ENCODE peak calls at places on chromosomes 4 and X, in six cellular contexts. L, V, K, J, E and O are unnamed samples. For H3K9me3 and H3K4me1, the result is how much of the 10 kb centered on the place peaks cover.

GRCh38 chrX:115894087-115894486 is 276.5 kb upstream of the AGTR2 start:
- DNase-seq in L (peak), V (no peak), K (no peak), J (no peak), E (no peak), O (no peak)

GRCh38 chr4:138843611-138844010 is 172.0 kb upstream of the NOCT start:
- DNase-seq in L (no peak), V (no peak), K (no peak), J (no peak), E (no peak), O (no peak)

GRCh38 chr4:88189418-88189738 is 30.9 kb upstream of the ABCG2 start:
- DNase-seq in L (no peak), V (no peak), K (no peak), J (no peak), E (no peak), O (no peak)

GRCh38 chr4:99462875-99463464 is 27.8 kb upstream of the ADH7 start:
- DNase-seq in L (peak), V (peak), K (no peak), J (peak), E (no peak), O (peak)

GRCh38 chr4:172392741-172393140 is 579.5 kb downstream of the GALNTL6 start:
- DNase-seq in L (no peak), V (no peak), K (no peak), J (no peak), E (no peak), O (no peak)

GRCh38 chr4:122285285-122285684 is 93.5 kb upstream of the ADAD1 start:
- DNase-seq in L (no peak), V (peak), K (no peak), J (no peak), E (no peak), O (no peak)

GRCh38 chr4:51836531-51836930 is 6.4 kb upstream of the DCUN1D4 start:
- DNase-seq in L (no peak), V (peak), K (no peak), J (no peak), E (no peak), O (no peak)

GRCh38 chr4:124203613-124204284 is 508.8 kb downstream of the ANKRD50 start:
- DNase-seq in L (no peak), V (peak), K (no peak), J (no peak), E (no peak), O (no peak)

GRCh38 chrX:150530821-150531220 is 37.6 kb upstream of the MTM1 start:
- DNase-seq in L (no peak), V (no peak), K (no peak), J (no peak), E (no peak), O (no peak)

GRCh38 chrX:150531467-150531866 is 37.0 kb upstream of the MTM1 start:
- DNase-seq in L (no peak), V (no peak), K (no peak), J (no peak), E (no peak), O (no peak)

GRCh38 chrX:150540965-150541364 is 27.5 kb upstream of the MTM1 start:
- DNase-seq in L (no peak), V (no peak), K (no peak), J (no peak), E (no peak), O (no peak)

GRCh38 chrX:150533863-150534262 is 34.6 kb upstream of the MTM1 start:
- DNase-seq in L (no peak), V (no peak), K (no peak), J (no peak), E (no peak), O (no peak)

DNA sequence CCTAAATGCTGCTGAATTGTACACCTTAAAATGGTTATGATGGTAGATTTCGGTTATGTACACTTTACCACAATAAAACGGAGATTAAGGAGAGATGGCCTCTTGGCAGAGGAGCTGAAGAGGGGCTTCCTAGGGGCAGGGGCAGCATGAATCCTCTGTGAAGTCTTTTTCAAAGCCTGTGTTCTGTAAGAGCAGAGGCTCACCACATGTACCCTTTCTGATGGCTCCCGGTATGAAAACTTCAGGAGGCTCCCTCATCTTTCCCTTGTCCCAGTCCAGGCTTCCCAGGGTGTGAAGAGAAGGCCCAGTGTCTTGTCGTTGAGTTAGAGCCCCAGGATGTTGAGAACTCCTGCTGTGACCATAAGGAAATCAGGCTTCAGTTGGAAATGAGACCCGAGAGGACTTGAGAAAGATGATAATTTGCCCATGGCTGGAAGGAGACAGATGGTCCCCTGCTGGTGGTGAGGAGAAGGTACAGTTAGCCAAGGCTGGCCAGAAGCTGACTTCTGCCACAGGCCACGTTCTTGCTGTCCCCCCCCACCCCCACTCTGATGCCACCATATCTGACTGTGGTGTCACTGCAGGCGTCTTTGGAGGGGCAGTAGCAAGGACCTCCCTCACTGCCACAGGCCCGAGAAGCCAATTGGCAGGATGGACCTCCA is 31.8 kb upstream of the MTM1 start:
- DNase-seq in L (no peak), V (no peak), K (no peak), J (no peak), E (no peak), O (no peak)
- H3K9me3 ChIP-seq in L (under half), V (under half), K (under half), J (under half), E (under half), O (under half)

GRCh38 chr4:15936495-15936894 is 2.0 kb downstream of the FGFBP1 start:
- DNase-seq in L (no peak), V (no peak), K (no peak), J (no peak), E (no peak), O (no peak)
- H3K27ac ChIP-seq in L (no peak), V (no peak), K (no peak), J (no peak), E (no peak), O (no peak)

GRCh38 chr4:78565971-78566372 is 14.4 kb downstream of the ANXA3 start:
- DNase-seq in L (no peak), V (peak), K (no peak), J (no peak), E (no peak), O (no peak)
- H3K4me1 ChIP-seq in L (under half), V (half or more), K (under half), J (under half), E (under half), O (under half)

DNA sequence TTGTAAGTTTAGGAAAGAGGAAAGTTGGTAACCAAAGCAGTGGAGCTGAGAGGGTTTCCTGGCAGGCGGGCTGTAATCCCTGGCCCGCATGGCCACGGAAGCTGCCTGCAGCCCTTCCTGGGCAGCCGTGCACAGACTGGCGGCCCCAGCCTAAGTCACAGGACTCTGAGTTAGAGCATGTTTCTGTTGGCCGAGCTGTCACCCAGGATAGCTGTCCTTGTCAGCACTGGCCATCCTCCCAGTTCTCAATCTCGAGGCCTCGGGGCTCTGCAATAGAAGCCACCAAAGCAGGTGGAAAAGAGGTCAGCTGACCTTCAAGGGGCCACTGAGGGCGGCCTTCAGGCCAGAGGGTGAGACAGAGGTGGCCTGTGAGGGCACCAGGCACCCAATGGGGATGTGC is 20.5 kb downstream of the PNMA6E start:
- DNase-seq in L (no peak), V (peak), K (no peak), J (no peak), E (no peak), O (no peak)
- H3K9me3 ChIP-seq in L (under half), V (under half), K (under half), J (under half), E (under half), O (under half)

GRCh38 chr4:109184421-109184956 is 118.0 kb downstream of the COL25A1 start:
- DNase-seq in L (no peak), V (peak), K (peak), J (no peak), E (no peak), O (no peak)
- H3K27ac ChIP-seq in L (no peak), V (no peak), K (peak), J (no peak), E (no peak), O (no peak)

GRCh38 chr4:151690884-151691283 is 69.9 kb downstream of the GATB start:
- DNase-seq in L (no peak), V (peak), K (no peak), J (no peak), E (no peak), O (no peak)

GRCh38 chr4:151692443-151692782 is 68.4 kb downstream of the GATB start:
- DNase-seq in L (no peak), V (no peak), K (no peak), J (no peak), E (no peak), O (no peak)

GRCh38 chr4:151692821-151693504 is 67.8 kb downstream of the GATB start:
- DNase-seq in L (no peak), V (no peak), K (no peak), J (no peak), E (no peak), O (no peak)

GRCh38 chr4:151690164-151690856 is 70.5 kb downstream of the GATB start:
- DNase-seq in L (peak), V (peak), K (no peak), J (no peak), E (no peak), O (no peak)

GRCh38 chr4:151691639-151692442 is 69.0 kb downstream of the GATB start:
- DNase-seq in L (no peak), V (no peak), K (no peak), J (no peak), E (no peak), O (no peak)
- H3K4me1 ChIP-seq in L (under half), V (under half), K (half or more), J (under half), E (under half), O (under half)

GRCh38 chr4:149095798-149096197 is 653.6 kb upstream of the NR3C2 start:
- DNase-seq in L (no peak), V (no peak), K (no peak), J (no peak), E (no peak), O (no peak)
- H3K9me3 ChIP-seq in L (under half), V (under half), K (under half), J (under half), E (under half), O (under half)